ENCODE peak calls at places on chromosome 11, in four cellular contexts. Z is tibial artery, Q is MM.1S, D is kidney. A is an unnamed sample. For H3K4me1, the result is how much of the 10 kb centered on the place peaks cover.

GRCh38 chr11:128467610-128468041 is 119.7 kb downstream of the ETS1 start:
- DNase-seq in Q (no peak), D (peak), Z (peak), A (no peak)

GRCh38 chr11:102552447-102553200 is 22.1 kb upstream of the MMP7 start:
- DNase-seq in Z (no peak), D (no peak), Q (no peak), A (peak)

GRCh38 chr11:106001304-106002012 is 20.6 kb downstream of the MSANTD4 start:
- DNase-seq in D (no peak), Z (no peak), Q (no peak), A (no peak)

GRCh38 chr11:12122083-12122482 is 11.7 kb downstream of the MICAL2 start:
- DNase-seq in Q (no peak), D (no peak), Z (no peak), A (no peak)

GRCh38 chr11:32962016-32962415 is 53.7 kb upstream of the DEPDC7 start:
- DNase-seq in Q (no peak), D (no peak), Z (no peak), A (no peak)

GRCh38 chr11:112453601-112454577 is 193.2 kb upstream of the PLET1 start:
- DNase-seq in D (no peak), Q (peak), Z (no peak), A (peak)

GRCh38 chr11:130313383-130314183 is 1.1 kb downstream of the ZBTB44 start:
- DNase-seq in Z (no peak), D (no peak), Q (no peak), A (no peak)

GRCh38 chr11:82996966-82997606 is 74.6 kb downstream of the RAB30 start:
- DNase-seq in Z (no peak), D (no peak), Q (peak), A (peak)

GRCh38 chr11:84419576-84419975 is 1133.4 kb upstream of the CCDC90B start:
- DNase-seq in D (no peak), Q (no peak), Z (no peak), A (no peak)

GRCh38 chr11:66016793-66017177 is 5.0 kb downstream of the CST6 start:
- DNase-seq in Q (no peak), Z (no peak), D (peak), A (no peak)

GRCh38 chr11:16772141-16772512 is 33.7 kb downstream of the C11orf58 start:
- DNase-seq in Z (no peak), Q (no peak), D (no peak), A (no peak)

GRCh38 chr11:66219846-66220565 is 48.4 kb upstream of the RAB1B start:
- DNase-seq in Z (peak), Q (no peak), D (no peak), A (no peak)

GRCh38 chr11:131773626-131774025 is 403.2 kb downstream of the NTM start:
- DNase-seq in D (no peak), Z (no peak), Q (no peak), A (no peak)

GRCh38 chr11:384511-384910 is 9.5 kb upstream of the PKP3 start:
- DNase-seq in Q (no peak), D (no peak), Z (no peak), A (no peak)

GRCh38 chr11:64867748-64868462 is 10.5 kb downstream of the EHD1 start:
- DNase-seq in Q (no peak), Z (no peak), D (no peak), A (no peak)

GRCh38 chr11:6259638-6260019 is at the start of gene CCKBR:
- DNase-seq in D (peak), Q (no peak), Z (no peak), A (no peak)

GRCh38 chr11:58963551-58964075 is 24.3 kb downstream of the GLYATL1 start:
- DNase-seq in D (no peak), Z (no peak), Q (no peak), A (peak)

GRCh38 chr11:58957922-58958321 is 18.6 kb downstream of the GLYATL1 start:
- DNase-seq in Q (peak), D (no peak), Z (no peak), A (no peak)

GRCh38 chr11:58958500-58958899 is 19.2 kb downstream of the GLYATL1 start:
- DNase-seq in Q (peak), D (no peak), Z (no peak), A (no peak)
- TF ChIP-seq CTCF in Q (peak), D (peak), Z (no peak), A (peak)

GRCh38 chr11:119752946-119753345 is 23.9 kb upstream of the NECTIN1 start:
- DNase-seq in Z (no peak), D (no peak), Q (no peak), A (no peak)
- H3K4me3 ChIP-seq in Z (no peak), D (no peak), Q (no peak), A (no peak)

DNA sequence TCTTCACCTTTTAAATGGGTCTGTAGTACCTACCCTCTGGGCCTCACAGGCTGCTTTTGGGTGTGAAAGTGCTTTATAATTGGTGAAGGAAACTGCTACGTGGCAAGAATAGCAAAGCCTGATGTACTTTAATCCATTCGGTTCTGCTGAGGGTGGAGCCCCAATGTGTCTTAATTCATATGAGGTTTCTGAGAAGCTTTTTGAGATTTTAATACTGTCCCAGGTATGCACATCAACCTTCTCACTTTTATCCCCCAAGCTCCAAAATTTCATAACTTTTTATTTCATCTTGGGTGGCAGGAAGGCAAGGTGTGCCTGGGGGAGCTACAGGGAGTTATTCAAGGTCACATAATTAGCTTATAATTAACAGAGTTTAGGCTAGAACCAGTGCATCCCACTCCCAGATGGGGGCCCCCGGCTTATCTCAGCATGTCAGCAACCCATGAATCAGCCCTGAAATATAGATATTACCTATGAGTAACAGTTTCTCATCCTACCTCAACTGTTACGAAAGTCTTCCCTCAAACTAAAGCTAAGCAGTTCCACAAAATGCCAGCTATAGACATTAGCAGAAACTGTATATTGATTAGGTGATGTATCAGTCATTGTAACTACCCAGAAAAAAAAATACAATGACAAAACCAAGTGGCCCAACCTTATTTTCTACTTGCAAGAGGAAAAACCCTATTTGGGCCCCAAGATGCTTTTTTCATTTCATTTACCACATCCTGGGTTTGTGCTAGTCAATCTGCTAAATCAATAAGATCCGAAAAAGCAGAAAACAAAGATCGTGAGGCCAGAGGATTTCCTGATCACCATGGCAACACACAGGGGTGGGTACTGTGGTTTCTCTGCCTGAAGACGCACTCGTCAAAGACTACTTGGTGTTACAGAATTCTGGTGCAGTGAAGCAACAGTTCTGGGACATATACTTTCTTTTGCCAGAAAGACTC is 26.7 kb downstream of the CD44 start:
- DNase-seq in Z (no peak), D (no peak), Q (peak), A (no peak)
- H3K4me1 ChIP-seq in Z (half or more), D (under half), Q (half or more), A (under half)

GRCh38 chr11:3022300-3022967 is 30.3 kb upstream of the NAP1L4 start:
- DNase-seq in Q (no peak), Z (no peak), D (peak), A (no peak)
- TF ChIP-seq CTCF in Q (no peak), Z (no peak), D (no peak), A (no peak)

GRCh38 chr11:121099885-121100284 is 1.2 kb upstream of the TECTA start:
- DNase-seq in Z (no peak), D (no peak), Q (no peak), A (no peak)

GRCh38 chr11:121099364-121099763 is 1.7 kb upstream of the TECTA start:
- DNase-seq in D (no peak), Z (no peak), Q (no peak), A (no peak)

GRCh38 chr11:121105063-121105480 is 4.0 kb downstream of the TECTA start:
- DNase-seq in D (no peak), Q (no peak), Z (peak), A (no peak)

GRCh38 chr11:121104223-121104831 is 3.3 kb downstream of the TECTA start:
- DNase-seq in Z (peak), D (no peak), Q (no peak), A (no peak)

GRCh38 chr11:121100943-121101342 is at the start of gene TECTA:
- DNase-seq in Q (no peak), Z (no peak), D (no peak), A (no peak)
- H3K4me3 ChIP-seq in Q (no peak), Z (no peak), D (no peak), A (no peak)

GRCh38 chr11:78938036-78938435 is 363.4 kb upstream of the NARS2 start:
- DNase-seq in D (no peak), Q (no peak), Z (no peak), A (no peak)

GRCh38 chr11:78935408-78936101 is 360.9 kb upstream of the NARS2 start:
- DNase-seq in D (no peak), Z (no peak), Q (no peak), A (no peak)

GRCh38 chr11:78943841-78944240 is 369.2 kb upstream of the NARS2 start:
- DNase-seq in Q (peak), Z (no peak), D (no peak), A (no peak)

GRCh38 chr11:78941226-78941851 is 366.7 kb upstream of the NARS2 start:
- DNase-seq in Q (peak), D (peak), Z (no peak), A (no peak)

DNA sequence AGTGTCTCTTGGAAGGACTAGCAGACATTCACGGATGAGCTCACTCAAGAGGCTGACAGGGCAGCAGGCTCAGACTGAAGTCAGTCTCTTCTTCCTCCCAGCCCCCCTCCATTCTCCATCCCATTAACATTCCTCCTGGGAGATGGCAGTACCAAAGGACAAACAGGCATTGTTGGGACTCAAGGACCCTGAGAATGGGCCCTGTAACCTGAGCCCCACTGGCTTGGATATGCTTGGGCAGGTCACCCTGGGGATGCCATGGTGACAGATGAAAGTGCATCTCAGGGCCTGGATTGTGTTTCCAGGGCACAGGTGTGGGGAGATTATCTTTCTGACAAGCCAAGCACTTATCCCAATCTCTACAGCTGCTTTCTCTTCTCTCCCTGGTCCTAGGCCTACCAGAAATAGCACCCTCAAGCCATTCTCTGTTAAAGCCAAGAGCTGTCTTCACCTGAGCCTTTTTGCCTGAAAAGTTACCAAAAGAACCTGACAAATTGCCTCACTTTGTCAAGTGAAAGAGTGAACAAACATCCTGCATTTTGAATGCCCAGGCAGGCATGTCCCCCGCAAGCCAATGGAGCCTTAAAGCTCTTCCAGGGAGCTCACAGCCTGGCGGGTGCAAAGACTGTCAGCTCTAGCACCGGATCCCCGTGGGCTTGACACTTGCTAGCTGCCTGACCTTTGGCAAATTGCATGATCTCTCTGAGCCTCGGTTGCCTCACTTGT is 366.0 kb upstream of the NARS2 start:
- DNase-seq in D (no peak), Z (no peak), Q (no peak), A (no peak)
- H3K4me1 ChIP-seq in D (under half), Z (under half), Q (under half), A (under half)

GRCh38 chr11:13462311-13462927 is 603 bp downstream of the BTBD10 start:
- DNase-seq in Q (peak), Z (peak), D (no peak), A (peak)

GRCh38 chr11:13462928-13463778 is at the start of gene BTBD10:
- DNase-seq in Q (peak), D (peak), Z (peak), A (peak)

GRCh38 chr11:13468750-13469149 is 5.7 kb upstream of the BTBD10 start:
- DNase-seq in Z (no peak), D (no peak), Q (no peak), A (no peak)

GRCh38 chr11:13463779-13464290 is 813 bp upstream of the BTBD10 start:
- DNase-seq in Q (peak), D (no peak), Z (no peak), A (no peak)

GRCh38 chr11:13465909-13466371 is 2.9 kb upstream of the BTBD10 start:
- DNase-seq in D (no peak), Q (peak), Z (no peak), A (no peak)
- TF ChIP-seq CTCF in D (peak), Q (peak), Z (peak), A (no peak)

GRCh38 chr11:96002339-96002738 is 78.4 kb upstream of the MTMR2 start:
- DNase-seq in Q (no peak), D (no peak), Z (no peak), A (no peak)

GRCh38 chr11:96002754-96003290 is 78.9 kb upstream of the MTMR2 start:
- DNase-seq in Z (no peak), D (no peak), Q (no peak), A (no peak)

GRCh38 chr11:96001037-96001436 is 77.1 kb upstream of the MTMR2 start:
- DNase-seq in Q (no peak), D (peak), Z (peak), A (peak)

GRCh38 chr11:95999604-96000003 is 75.7 kb upstream of the MTMR2 start:
- DNase-seq in Q (no peak), D (no peak), Z (no peak), A (no peak)

DNA sequence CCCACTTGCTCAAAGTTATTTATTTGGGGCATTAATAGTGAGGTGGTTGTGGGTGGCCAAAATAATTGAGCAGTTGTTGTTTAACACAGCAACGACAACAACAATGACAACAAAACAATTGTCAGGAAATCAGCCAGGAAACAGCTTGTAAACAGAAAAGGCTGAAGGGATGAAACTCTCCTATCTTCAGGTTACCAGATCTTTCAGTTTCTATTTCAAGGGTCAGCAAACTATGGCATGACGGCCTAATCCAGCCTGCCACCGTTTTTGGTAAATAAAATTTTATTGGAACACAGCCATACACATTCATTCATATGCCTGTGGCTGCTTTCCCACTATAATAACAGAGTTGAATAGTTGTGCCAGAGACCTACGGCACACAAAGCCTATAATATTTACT is 76.2 kb upstream of the MTMR2 start:
- DNase-seq in Q (peak), D (no peak), Z (no peak), A (no peak)
- H3K4me3 ChIP-seq in Q (peak), D (peak), Z (peak), A (no peak)

DNA sequence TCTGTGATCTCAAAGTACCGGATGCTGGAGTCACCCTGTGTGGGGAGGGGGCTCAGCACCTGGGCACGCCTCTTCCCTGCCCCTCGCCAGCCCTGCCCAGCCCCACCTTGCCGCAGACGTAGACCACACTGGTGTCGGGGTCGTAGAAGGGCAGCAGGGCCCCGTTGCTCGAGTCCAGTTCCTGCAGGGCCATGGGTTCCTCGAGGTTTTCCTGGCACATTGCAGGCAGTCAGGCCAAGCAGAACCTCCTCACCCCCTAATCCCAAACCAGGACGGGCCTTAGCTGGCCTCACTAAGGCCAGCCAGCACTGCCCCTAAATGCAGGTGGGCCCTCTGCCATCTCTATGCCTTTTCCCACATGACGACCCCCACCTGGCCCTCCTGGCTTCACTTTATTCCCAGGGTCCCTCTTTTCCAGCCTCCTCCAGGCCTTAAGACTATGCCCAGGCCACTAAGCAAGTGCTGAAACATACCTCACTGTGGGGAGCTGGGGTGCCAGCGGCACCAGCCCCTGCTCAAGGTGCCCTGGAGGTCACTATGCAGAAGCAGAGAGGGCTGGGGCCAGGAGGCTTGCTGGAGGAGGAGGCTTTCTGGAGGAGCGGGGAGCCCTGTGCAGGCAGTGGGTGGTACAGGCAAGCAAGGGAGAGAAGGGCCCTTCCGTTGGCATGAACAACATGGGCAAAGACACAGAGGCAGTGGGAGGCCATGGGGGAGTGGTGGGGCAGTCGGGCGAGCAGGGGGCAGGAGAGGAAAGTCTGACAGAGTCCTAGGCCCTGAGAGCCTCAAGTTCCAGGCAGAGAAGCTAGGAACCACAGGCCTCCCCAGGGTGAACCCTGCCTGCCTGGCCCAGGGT is 2.8 kb downstream of the CORO1B start:
- DNase-seq in D (no peak), Z (no peak), Q (no peak), A (no peak)
- H3K4me1 ChIP-seq in D (under half), Z (half or more), Q (under half), A (under half)